ENCODE peak calls at places on chromosome 2, in four cellular contexts. G, R, A and Q are unnamed samples.

GRCh38 chr2:176552456-176553135 is 283.4 kb downstream of the MTX2 start:
- DNase-seq in G (no peak), R (no peak), A (no peak), Q (no peak)

GRCh38 chr2:88212251-88212790 is 42.2 kb downstream of the THNSL2 start:
- DNase-seq in G (no peak), R (no peak), A (peak; percentile 29), Q (no peak)

GRCh38 chr2:178756843-178757242 is 50.4 kb downstream of the TTN start:
- DNase-seq in G (no peak), R (no peak), A (no peak), Q (no peak)

GRCh38 chr2:85353876-85354285 is 447 bp downstream of the RETSAT start:
- DNase-seq in G (peak; percentile 85), R (peak; percentile 22), A (peak; percentile 39), Q (no peak)

GRCh38 chr2:40559175-40559574 is 107.3 kb upstream of the SLC8A1 start:
- DNase-seq in G (no peak), R (no peak), A (no peak), Q (no peak)

GRCh38 chr2:130824492-130825061 is 12.1 kb upstream of the ARHGEF4 start:
- DNase-seq in G (no peak), R (peak; percentile 86), A (peak; percentile 83), Q (peak; percentile 99)

GRCh38 chr2:189466656-189467055 is 25.4 kb downstream of the WDR75 start:
- DNase-seq in G (no peak), R (peak; percentile 21), A (peak; percentile 51), Q (no peak)

GRCh38 chr2:216044883-216045499 is 31.6 kb upstream of the MREG start:
- DNase-seq in G (no peak), R (peak; percentile 43), A (no peak), Q (no peak)

GRCh38 chr2:219057709-219058540 is 2.8 kb downstream of the IHH start:
- DNase-seq in G (peak; percentile 83), R (peak; percentile 80), A (peak; percentile 60), Q (no peak)

GRCh38 chr2:28463211-28463610 is 32.6 kb upstream of the PLB1 start:
- DNase-seq in G (no peak), R (no peak), A (no peak), Q (no peak)

GRCh38 chr2:155546715-155547555 is 785.6 kb downstream of the NR4A2 start:
- DNase-seq in G (no peak), R (no peak), A (no peak), Q (no peak)

GRCh38 chr2:50480507-50480906 is 551.4 kb downstream of the NRXN1 start:
- DNase-seq in G (no peak), R (no peak), A (no peak), Q (no peak)

GRCh38 chr2:193240752-193241151 is 1046.0 kb upstream of the TMEFF2 start:
- DNase-seq in G (no peak), R (peak; percentile 3), A (peak; percentile 2), Q (no peak)

GRCh38 chr2:62459106-62459505 is 46.9 kb downstream of the TMEM17 start:
- DNase-seq in G (no peak), R (no peak), A (no peak), Q (no peak)

GRCh38 chr2:131034122-131035051 is 58.9 kb downstream of the FAM168B start:
- DNase-seq in G (peak; percentile 18), R (no peak), A (no peak), Q (no peak)

GRCh38 chr2:1210352-1210751 is 202.9 kb upstream of the TPO start:
- DNase-seq in G (no peak), R (no peak), A (no peak), Q (no peak)

GRCh38 chr2:239258248-239258647 is 142.6 kb downstream of the HDAC4 start:
- DNase-seq in G (no peak), R (no peak), A (no peak), Q (no peak)

GRCh38 chr2:47221039-47221438 is 65.9 kb upstream of the STPG4 start:
- DNase-seq in G (no peak), R (no peak), A (no peak), Q (no peak)

GRCh38 chr2:210428415-210429179 is 48.0 kb downstream of the LANCL1 start:
- DNase-seq in G (no peak), R (no peak), A (no peak), Q (no peak)

GRCh38 chr2:239803764-239804111 is 221.4 kb downstream of the NDUFA10 start:
- DNase-seq in G (no peak), R (no peak), A (no peak), Q (no peak)

DNA sequence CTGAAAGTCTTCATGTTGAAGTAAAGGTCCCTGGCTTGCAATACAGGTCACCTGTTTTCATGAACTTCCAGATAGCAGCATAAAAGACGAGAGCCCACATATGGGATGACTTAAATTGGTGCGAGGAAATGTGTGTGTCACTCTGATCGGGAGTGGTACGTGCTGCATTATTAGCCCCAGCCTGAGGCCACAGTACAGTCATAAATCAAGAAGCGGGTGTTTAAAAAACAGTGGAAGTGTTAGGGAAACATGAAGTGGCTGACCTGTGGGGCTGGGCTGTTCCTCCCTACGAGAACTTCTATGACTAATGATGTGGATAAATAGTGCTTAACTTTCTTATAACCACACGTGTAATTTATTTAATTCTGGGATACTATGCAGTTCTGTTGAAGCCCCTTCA is 24.4 kb downstream of the RDH14 start:
- DNase-seq in G (no peak), R (no peak), A (no peak), Q (no peak)
- H3K4me3 ChIP-seq in G (no peak overlapping the region), R (no peak overlapping the region), A (no peak overlapping the region), Q (no peak overlapping the region)

GRCh38 chr2:224986479-224986878 is 55.8 kb downstream of the DOCK10 start:
- DNase-seq in G (no peak), R (no peak), A (no peak), Q (no peak)

GRCh38 chr2:224982226-224982625 is 60.0 kb downstream of the DOCK10 start:
- DNase-seq in G (no peak), R (no peak), A (no peak), Q (no peak)

GRCh38 chr2:224983719-224984388 is 58.4 kb downstream of the DOCK10 start:
- DNase-seq in G (no peak), R (no peak), A (no peak), Q (no peak)

GRCh38 chr2:224984641-224985040 is 57.6 kb downstream of the DOCK10 start:
- DNase-seq in G (no peak), R (peak; percentile 31), A (no peak), Q (no peak)

DNA sequence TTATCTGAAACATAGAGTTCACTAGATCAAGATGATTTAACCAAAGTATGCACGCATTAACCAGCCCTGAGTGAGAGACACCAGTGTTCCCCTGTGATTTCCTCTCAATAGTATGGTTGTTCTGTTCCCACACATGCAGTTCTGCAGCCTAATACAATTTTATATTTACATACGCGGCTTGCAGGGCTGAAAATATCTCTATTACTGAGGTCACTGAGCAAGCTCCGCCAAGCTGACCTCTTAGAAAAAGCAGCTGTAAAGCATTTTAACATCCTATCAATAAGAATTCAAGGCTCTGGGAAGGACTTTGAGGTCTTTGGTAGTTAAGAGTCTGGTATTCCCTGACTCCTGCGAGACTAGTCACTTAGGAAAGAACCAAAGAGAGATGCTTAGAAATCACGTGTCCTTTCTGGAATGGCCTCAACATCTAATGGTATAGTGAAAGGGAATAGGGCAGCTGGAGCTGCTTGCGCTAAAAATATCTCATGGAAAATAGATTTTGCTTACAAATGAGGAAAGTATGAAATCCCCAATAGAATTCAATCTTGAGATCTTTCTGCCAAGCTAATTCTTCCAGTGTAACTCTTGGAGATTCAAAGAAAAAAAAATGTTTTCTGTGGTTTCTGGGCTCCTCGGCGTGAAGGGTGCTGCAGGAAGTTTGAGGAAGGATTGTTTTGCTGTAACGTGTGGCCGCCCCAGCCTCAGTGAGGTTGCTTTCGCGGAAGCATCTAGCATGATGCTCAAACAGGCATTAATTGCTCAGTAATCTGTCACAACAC is 59.2 kb downstream of the DOCK10 start:
- DNase-seq in G (no peak), R (peak; percentile 71), A (no peak), Q (no peak)
- H3K4me3 ChIP-seq in G (no peak overlapping the region), R (no peak overlapping the region), A (no peak overlapping the region), Q (peak overlapping the region; percentile 13)

DNA sequence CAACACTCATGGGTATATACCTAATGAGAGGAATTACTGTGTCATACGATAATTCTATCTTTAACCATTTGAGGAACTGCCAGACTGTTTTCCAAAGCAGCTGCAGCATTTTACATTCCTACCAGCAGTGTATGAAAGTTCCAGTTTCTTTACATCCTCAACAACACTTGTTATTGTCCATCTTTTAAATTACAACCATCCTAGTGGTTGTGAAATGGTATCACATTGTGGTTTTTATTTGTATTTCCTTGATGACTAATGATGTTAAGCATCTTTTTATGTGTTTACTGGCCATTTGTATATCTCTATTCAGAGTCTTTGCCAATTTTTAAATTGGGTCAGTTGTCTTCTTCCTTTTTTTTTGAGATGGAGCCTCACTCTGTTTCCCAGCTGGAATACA is 4.0 kb upstream of the CKAP2L start:
- DNase-seq in G (no peak), R (no peak), A (peak; percentile 50), Q (peak; percentile 13)
- H3K4me3 ChIP-seq in G (no peak overlapping the region), R (no peak overlapping the region), A (no peak overlapping the region), Q (no peak overlapping the region)

DNA sequence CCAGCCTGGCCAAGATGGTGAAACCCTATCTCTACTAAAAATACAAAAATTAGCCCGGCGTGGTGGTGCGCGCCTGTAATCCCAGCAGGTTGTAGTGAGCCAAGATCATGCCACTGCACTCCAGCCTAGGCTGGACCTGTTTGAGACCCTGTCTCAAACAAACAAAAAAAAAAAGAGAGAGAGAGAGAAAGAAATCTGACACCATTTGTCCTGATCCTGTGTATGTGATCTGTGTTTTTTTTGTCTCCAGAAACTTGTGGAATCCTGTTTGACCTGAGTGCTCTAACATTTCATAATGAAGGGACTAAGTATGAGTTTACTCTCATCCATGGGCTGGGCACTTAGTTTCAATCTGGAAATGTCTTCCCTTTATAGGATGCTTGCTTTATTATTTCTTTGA is 6.4 kb upstream of the ITPRIPL1 start:
- DNase-seq in G (no peak), R (no peak), A (no peak), Q (no peak)
- H3K4me3 ChIP-seq in G (no peak overlapping the region), R (no peak overlapping the region), A (no peak overlapping the region), Q (no peak overlapping the region)

GRCh38 chr2:205909194-205909572 is 176.8 kb downstream of the INO80D start:
- DNase-seq in G (peak; percentile 54), R (no peak), A (no peak), Q (no peak)
- H3K4me3 ChIP-seq in G (no peak overlapping the region), R (no peak overlapping the region), A (no peak overlapping the region), Q (no peak overlapping the region)